ENCODE peak calls at places on chromosome 18, in five cellular contexts. H is SK-MEL-5, R is neural progenitor cell, D is sciatic nerve, L is endothelial cell of umbilical vein. P is an unnamed sample.

GRCh38 chr18:23721711-23722479 is 32.6 kb downstream of the LAMA3 start:
- DNase-seq in H (no peak), R (peak; percentile 19), D (no peak), L (peak; percentile 42), P (no peak)

GRCh38 chr18:67456691-67457090 is 59.8 kb downstream of the DSEL start:
- DNase-seq in H (peak; percentile 9), R (no peak), D (no peak), L (no peak), P (no peak)

GRCh38 chr18:76444436-76445105 is 50.5 kb downstream of the ZNF516 start:
- DNase-seq in H (no peak), R (no peak), D (no peak), L (no peak), P (peak; percentile 41)

GRCh38 chr18:27632706-27633105 is 447.6 kb upstream of the CHST9 start:
- DNase-seq in H (no peak), R (no peak), D (no peak), L (no peak), P (no peak)

GRCh38 chr18:79933765-79934164 is 17.7 kb downstream of the SLC66A2 start:
- DNase-seq in H (no peak), R (peak; percentile 36), D (peak; percentile 55), L (no peak), P (peak; percentile 37)

GRCh38 chr18:11927497-11927896 is 19.4 kb upstream of the MPPE1 start:
- DNase-seq in H (no peak), R (no peak), D (no peak), L (no peak), P (no peak)

GRCh38 chr18:32293107-32293506 is 103.3 kb downstream of the MEP1B start:
- DNase-seq in H (no peak), R (no peak), D (no peak), L (no peak), P (no peak)

GRCh38 chr18:11719621-11720020 is 30.6 kb downstream of the GNAL start:
- DNase-seq in H (no peak), R (no peak), D (no peak), L (no peak), P (no peak)

GRCh38 chr18:75208055-75208835 is 694 bp downstream of the PTGR3 start:
- DNase-seq in H (peak; percentile 42), R (peak; percentile 65), D (peak; percentile 73), L (peak; percentile 43), P (peak; percentile 89)

GRCh38 chr18:10207682-10208081 is 246.8 kb upstream of the APCDD1 start:
- DNase-seq in H (no peak), R (no peak), D (no peak), L (no peak), P (no peak)

P was measured in spleen.